ENCODE peak calls at places on chromosomes 1 and 21, in ten cellular contexts. One of them, this sample, is unnamed.

GRCh38 chr1:207396360-207396759 is 57.8 kb upstream of the CR2 start:
- DNase-seq in MCF 10A: no peak
- DNase-seq in T follicular helper cell: no peak
- DNase-seq in NCI-H774: no peak
- DNase-seq in stimulated activated CD4-positive, alpha-beta T cell treated with anti-CD3 and anti-CD28 coated beads, Interleukin-15, amount 100 ng/mL, for 1 hour: no peak
- DNase-seq in GM12865: no peak
- DNase-seq in suprapubic skin: no peak
- DNase-seq in NCI-H748 treated with DMSO at 0.1 percent for 48 hours: no peak
- DNase-seq in stimulated activated CD8-positive, alpha-beta memory T cell treated with anti-CD3 and anti-CD28 coated beads, Interleukin-7, amount 100 ng/mL, for 4 hours: no peak
- DNase-seq in endothelial cell: no peak
- DNase-seq in this sample: no peak

GRCh38 chr1:160748182-160748876 is 9.3 kb downstream of the SLAMF7 start:
- DNase-seq in MCF 10A: peak; percentile 70
- DNase-seq in suprapubic skin: no peak
- DNase-seq in endothelial cell: no peak
- DNase-seq in NCI-H774: no peak
- DNase-seq in GM12865: peak; percentile 29
- DNase-seq in NCI-H748 treated with DMSO at 0.1 percent for 48 hours: no peak
- DNase-seq in stimulated activated CD4-positive, alpha-beta T cell treated with anti-CD3 and anti-CD28 coated beads, Interleukin-15, amount 100 ng/mL, for 1 hour: no peak
- DNase-seq in T follicular helper cell: no peak
- DNase-seq in stimulated activated CD8-positive, alpha-beta memory T cell treated with anti-CD3 and anti-CD28 coated beads, Interleukin-7, amount 100 ng/mL, for 4 hours: no peak
- DNase-seq in this sample: no peak

GRCh38 chr1:19872190-19872589 is 10.0 kb upstream of the OTUD3 start:
- DNase-seq in MCF 10A: peak; percentile 42
- DNase-seq in GM12865: no peak
- DNase-seq in NCI-H748 treated with DMSO at 0.1 percent for 48 hours: peak; percentile 88
- DNase-seq in suprapubic skin: no peak
- DNase-seq in stimulated activated CD4-positive, alpha-beta T cell treated with anti-CD3 and anti-CD28 coated beads, Interleukin-15, amount 100 ng/mL, for 1 hour: no peak
- DNase-seq in T follicular helper cell: no peak
- DNase-seq in stimulated activated CD8-positive, alpha-beta memory T cell treated with anti-CD3 and anti-CD28 coated beads, Interleukin-7, amount 100 ng/mL, for 4 hours: no peak
- DNase-seq in endothelial cell: no peak
- DNase-seq in NCI-H774: peak; percentile 69
- DNase-seq in this sample: peak; percentile 75

GRCh38 chr1:19835573-19835972 is 20.5 kb upstream of the RNF186 start:
- DNase-seq in T follicular helper cell: no peak
- DNase-seq in suprapubic skin: no peak
- DNase-seq in endothelial cell: no peak
- DNase-seq in NCI-H748 treated with DMSO at 0.1 percent for 48 hours: no peak
- DNase-seq in MCF 10A: no peak
- DNase-seq in stimulated activated CD8-positive, alpha-beta memory T cell treated with anti-CD3 and anti-CD28 coated beads, Interleukin-7, amount 100 ng/mL, for 4 hours: no peak
- DNase-seq in NCI-H774: no peak
- DNase-seq in GM12865: no peak
- DNase-seq in stimulated activated CD4-positive, alpha-beta T cell treated with anti-CD3 and anti-CD28 coated beads, Interleukin-15, amount 100 ng/mL, for 1 hour: no peak
- DNase-seq in this sample: no peak

GRCh38 chr1:39890267-39890666 is 7.0 kb upstream of the TRIT1 start:
- DNase-seq in T follicular helper cell: no peak
- DNase-seq in stimulated activated CD4-positive, alpha-beta T cell treated with anti-CD3 and anti-CD28 coated beads, Interleukin-15, amount 100 ng/mL, for 1 hour: no peak
- DNase-seq in NCI-H774: no peak
- DNase-seq in stimulated activated CD8-positive, alpha-beta memory T cell treated with anti-CD3 and anti-CD28 coated beads, Interleukin-7, amount 100 ng/mL, for 4 hours: no peak
- DNase-seq in suprapubic skin: no peak
- DNase-seq in GM12865: no peak
- DNase-seq in MCF 10A: no peak
- DNase-seq in NCI-H748 treated with DMSO at 0.1 percent for 48 hours: no peak
- DNase-seq in endothelial cell: no peak
- DNase-seq in this sample: no peak

GRCh38 chr1:244304156-244304555 is 147.6 kb downstream of the ADSS2 start:
- DNase-seq in endothelial cell: no peak
- DNase-seq in T follicular helper cell: no peak
- DNase-seq in NCI-H748 treated with DMSO at 0.1 percent for 48 hours: no peak
- DNase-seq in suprapubic skin: no peak
- DNase-seq in GM12865: no peak
- DNase-seq in stimulated activated CD4-positive, alpha-beta T cell treated with anti-CD3 and anti-CD28 coated beads, Interleukin-15, amount 100 ng/mL, for 1 hour: no peak
- DNase-seq in stimulated activated CD8-positive, alpha-beta memory T cell treated with anti-CD3 and anti-CD28 coated beads, Interleukin-7, amount 100 ng/mL, for 4 hours: no peak
- DNase-seq in NCI-H774: no peak
- DNase-seq in MCF 10A: peak; percentile 90
- DNase-seq in this sample: no peak

GRCh38 chr21:45095505-45095904 is 21.1 kb downstream of the ADARB1 start:
- DNase-seq in NCI-H774: no peak
- DNase-seq in GM12865: no peak
- DNase-seq in stimulated activated CD4-positive, alpha-beta T cell treated with anti-CD3 and anti-CD28 coated beads, Interleukin-15, amount 100 ng/mL, for 1 hour: no peak
- DNase-seq in NCI-H748 treated with DMSO at 0.1 percent for 48 hours: no peak
- DNase-seq in suprapubic skin: no peak
- DNase-seq in T follicular helper cell: no peak
- DNase-seq in MCF 10A: no peak
- DNase-seq in stimulated activated CD8-positive, alpha-beta memory T cell treated with anti-CD3 and anti-CD28 coated beads, Interleukin-7, amount 100 ng/mL, for 4 hours: no peak
- DNase-seq in endothelial cell: no peak
- DNase-seq in this sample: no peak

GRCh38 chr1:182217967-182218366 is 156.5 kb upstream of the ZNF648 start:
- DNase-seq in stimulated activated CD8-positive, alpha-beta memory T cell treated with anti-CD3 and anti-CD28 coated beads, Interleukin-7, amount 100 ng/mL, for 4 hours: no peak
- DNase-seq in T follicular helper cell: no peak
- DNase-seq in NCI-H774: no peak
- DNase-seq in NCI-H748 treated with DMSO at 0.1 percent for 48 hours: no peak
- DNase-seq in MCF 10A: peak; percentile 29
- DNase-seq in suprapubic skin: no peak
- DNase-seq in stimulated activated CD4-positive, alpha-beta T cell treated with anti-CD3 and anti-CD28 coated beads, Interleukin-15, amount 100 ng/mL, for 1 hour: no peak
- DNase-seq in GM12865: no peak
- DNase-seq in endothelial cell: no peak
- DNase-seq in this sample: no peak

GRCh38 chr1:160370561-160371345 is 3.9 kb downstream of the NHLH1 start:
- DNase-seq in GM12865: no peak
- DNase-seq in stimulated activated CD8-positive, alpha-beta memory T cell treated with anti-CD3 and anti-CD28 coated beads, Interleukin-7, amount 100 ng/mL, for 4 hours: no peak
- DNase-seq in MCF 10A: no peak
- DNase-seq in endothelial cell: no peak
- DNase-seq in suprapubic skin: no peak
- DNase-seq in NCI-H774: no peak
- DNase-seq in NCI-H748 treated with DMSO at 0.1 percent for 48 hours: no peak
- DNase-seq in T follicular helper cell: no peak
- DNase-seq in stimulated activated CD4-positive, alpha-beta T cell treated with anti-CD3 and anti-CD28 coated beads, Interleukin-15, amount 100 ng/mL, for 1 hour: no peak
- DNase-seq in this sample: no peak

GRCh38 chr21:45615145-45615711 is 28.3 kb upstream of the PCBP3 start:
- DNase-seq in NCI-H748 treated with DMSO at 0.1 percent for 48 hours: peak; percentile 7
- DNase-seq in NCI-H774: no peak
- DNase-seq in GM12865: peak; percentile 84
- DNase-seq in endothelial cell: no peak
- DNase-seq in stimulated activated CD4-positive, alpha-beta T cell treated with anti-CD3 and anti-CD28 coated beads, Interleukin-15, amount 100 ng/mL, for 1 hour: peak; percentile 69
- DNase-seq in suprapubic skin: peak; percentile 58
- DNase-seq in stimulated activated CD8-positive, alpha-beta memory T cell treated with anti-CD3 and anti-CD28 coated beads, Interleukin-7, amount 100 ng/mL, for 4 hours: peak; percentile 87
- DNase-seq in MCF 10A: peak; percentile 26
- DNase-seq in T follicular helper cell: peak; percentile 92
- DNase-seq in this sample: no peak

GRCh38 chr1:155322571-155322952 is 1.9 kb downstream of the RUSC1 start:
- DNase-seq in endothelial cell: peak; percentile 47
- DNase-seq in GM12865: no peak
- DNase-seq in T follicular helper cell: no peak
- DNase-seq in NCI-H774: no peak
- DNase-seq in stimulated activated CD8-positive, alpha-beta memory T cell treated with anti-CD3 and anti-CD28 coated beads, Interleukin-7, amount 100 ng/mL, for 4 hours: no peak
- DNase-seq in NCI-H748 treated with DMSO at 0.1 percent for 48 hours: no peak
- DNase-seq in MCF 10A: peak; percentile 24
- DNase-seq in stimulated activated CD4-positive, alpha-beta T cell treated with anti-CD3 and anti-CD28 coated beads, Interleukin-15, amount 100 ng/mL, for 1 hour: no peak
- DNase-seq in suprapubic skin: no peak
- DNase-seq in this sample: no peak

GRCh38 chr1:178612261-178612660 is 99.4 kb downstream of the TEX35 start:
- DNase-seq in suprapubic skin: no peak
- DNase-seq in stimulated activated CD4-positive, alpha-beta T cell treated with anti-CD3 and anti-CD28 coated beads, Interleukin-15, amount 100 ng/mL, for 1 hour: no peak
- DNase-seq in endothelial cell: no peak
- DNase-seq in NCI-H774: no peak
- DNase-seq in stimulated activated CD8-positive, alpha-beta memory T cell treated with anti-CD3 and anti-CD28 coated beads, Interleukin-7, amount 100 ng/mL, for 4 hours: no peak
- DNase-seq in T follicular helper cell: no peak
- DNase-seq in MCF 10A: no peak
- DNase-seq in NCI-H748 treated with DMSO at 0.1 percent for 48 hours: no peak
- DNase-seq in GM12865: no peak
- DNase-seq in this sample: no peak

GRCh38 chr1:213303286-213303685 is 252.2 kb downstream of the RPS6KC1 start:
- DNase-seq in MCF 10A: peak; percentile 56
- DNase-seq in NCI-H774: no peak
- DNase-seq in NCI-H748 treated with DMSO at 0.1 percent for 48 hours: no peak
- DNase-seq in GM12865: no peak
- DNase-seq in stimulated activated CD4-positive, alpha-beta T cell treated with anti-CD3 and anti-CD28 coated beads, Interleukin-15, amount 100 ng/mL, for 1 hour: no peak
- DNase-seq in endothelial cell: no peak
- DNase-seq in T follicular helper cell: no peak
- DNase-seq in suprapubic skin: no peak
- DNase-seq in stimulated activated CD8-positive, alpha-beta memory T cell treated with anti-CD3 and anti-CD28 coated beads, Interleukin-7, amount 100 ng/mL, for 4 hours: no peak
- DNase-seq in this sample: peak; percentile 44

GRCh38 chr1:17011439-17012307 is at the start of gene ATP13A2:
- DNase-seq in MCF 10A: peak; percentile 75
- DNase-seq in GM12865: peak; percentile 91
- DNase-seq in stimulated activated CD8-positive, alpha-beta memory T cell treated with anti-CD3 and anti-CD28 coated beads, Interleukin-7, amount 100 ng/mL, for 4 hours: peak; percentile 48
- DNase-seq in suprapubic skin: peak; percentile 86
- DNase-seq in stimulated activated CD4-positive, alpha-beta T cell treated with anti-CD3 and anti-CD28 coated beads, Interleukin-15, amount 100 ng/mL, for 1 hour: peak; percentile 78
- DNase-seq in endothelial cell: peak; percentile 75
- DNase-seq in NCI-H774: peak; percentile 67
- DNase-seq in NCI-H748 treated with DMSO at 0.1 percent for 48 hours: peak; percentile 52
- DNase-seq in T follicular helper cell: peak; percentile 75
- DNase-seq in this sample: peak; percentile 62

GRCh38 chr1:23763040-23763577 is 15.1 kb upstream of the PITHD1 start:
- DNase-seq in endothelial cell: no peak
- DNase-seq in GM12865: no peak
- DNase-seq in suprapubic skin: no peak
- DNase-seq in MCF 10A: no peak
- DNase-seq in NCI-H774: no peak
- DNase-seq in T follicular helper cell: no peak
- DNase-seq in stimulated activated CD4-positive, alpha-beta T cell treated with anti-CD3 and anti-CD28 coated beads, Interleukin-15, amount 100 ng/mL, for 1 hour: no peak
- DNase-seq in stimulated activated CD8-positive, alpha-beta memory T cell treated with anti-CD3 and anti-CD28 coated beads, Interleukin-7, amount 100 ng/mL, for 4 hours: no peak
- DNase-seq in NCI-H748 treated with DMSO at 0.1 percent for 48 hours: no peak
- DNase-seq in this sample: no peak

GRCh38 chr1:210358511-210359148 is 29.9 kb downstream of the HHAT start:
- DNase-seq in suprapubic skin: no peak
- DNase-seq in stimulated activated CD4-positive, alpha-beta T cell treated with anti-CD3 and anti-CD28 coated beads, Interleukin-15, amount 100 ng/mL, for 1 hour: no peak
- DNase-seq in GM12865: no peak
- DNase-seq in endothelial cell: no peak
- DNase-seq in MCF 10A: peak; percentile 30
- DNase-seq in stimulated activated CD8-positive, alpha-beta memory T cell treated with anti-CD3 and anti-CD28 coated beads, Interleukin-7, amount 100 ng/mL, for 4 hours: no peak
- DNase-seq in NCI-H774: no peak
- DNase-seq in NCI-H748 treated with DMSO at 0.1 percent for 48 hours: no peak
- DNase-seq in T follicular helper cell: no peak
- DNase-seq in this sample: no peak

GRCh38 chr1:79679916-79680315 is 673.4 kb upstream of the ADGRL4 start:
- DNase-seq in NCI-H774: no peak
- DNase-seq in endothelial cell: no peak
- DNase-seq in NCI-H748 treated with DMSO at 0.1 percent for 48 hours: no peak
- DNase-seq in T follicular helper cell: no peak
- DNase-seq in GM12865: no peak
- DNase-seq in suprapubic skin: no peak
- DNase-seq in stimulated activated CD8-positive, alpha-beta memory T cell treated with anti-CD3 and anti-CD28 coated beads, Interleukin-7, amount 100 ng/mL, for 4 hours: no peak
- DNase-seq in stimulated activated CD4-positive, alpha-beta T cell treated with anti-CD3 and anti-CD28 coated beads, Interleukin-15, amount 100 ng/mL, for 1 hour: no peak
- DNase-seq in MCF 10A: no peak
- DNase-seq in this sample: no peak

This sample was measured in NCI-H510A treated with DMSO at 0.1 percent for 48 hours.